ENCODE peak calls at places on chromosome 22, in four cellular contexts. S, A, U and Q are unnamed samples.

GRCh38 chr22:36569999-36570398 is 41.0 kb upstream of the EIF3D start:
- DNase-seq in A (no peak), U (no peak), S (no peak), Q (no peak)

GRCh38 chr22:24134090-24134846 is 47.0 kb upstream of the SUSD2 start:
- DNase-seq in A (peak; percentile 44), S (peak; percentile 17), U (no peak), Q (peak; percentile 50)

GRCh38 chr22:43000441-43001175 is 14.3 kb downstream of the PACSIN2 start:
- DNase-seq in S (peak; percentile 13), U (no peak), A (no peak), Q (no peak)

GRCh38 chr22:30890689-30891442 is 77.7 kb downstream of the MORC2 start:
- DNase-seq in S (no peak), A (no peak), U (no peak), Q (no peak)

GRCh38 chr22:17576475-17576874 is 13.2 kb downstream of the SLC25A18 start:
- DNase-seq in A (no peak), U (no peak), S (no peak), Q (no peak)

GRCh38 chr22:25711491-25711890 is 30.5 kb upstream of the MYO18B start:
- DNase-seq in S (no peak), A (no peak), U (no peak), Q (no peak)

GRCh38 chr22:37552560-37553163 is 7.6 kb upstream of the CDC42EP1 start:
- DNase-seq in A (no peak), S (no peak), U (no peak), Q (no peak)

GRCh38 chr22:38706101-38706884 is 549 bp downstream of the GTPBP1 start:
- DNase-seq in A (no peak), U (no peak), S (peak; percentile 27), Q (peak; percentile 18)

GRCh38 chr22:49415219-49415951 is 412.3 kb downstream of the BRD1 start:
- DNase-seq in S (no peak), A (no peak), U (no peak), Q (no peak)

GRCh38 chr22:26967282-26967681 is 309.9 kb downstream of the MIAT start:
- DNase-seq in S (no peak), U (no peak), A (no peak), Q (no peak)

GRCh38 chr22:31881867-31882266 is 62.5 kb upstream of the YWHAH start:
- DNase-seq in U (no peak), S (no peak), A (no peak), Q (no peak)

GRCh38 chr22:44025171-44026065 is 1.3 kb downstream of the PARVB start:
- DNase-seq in U (no peak), S (no peak), A (no peak), Q (no peak)

GRCh38 chr22:35299217-35299716 is 427 bp upstream of the TOM1 start:
- DNase-seq in U (no peak), S (no peak), A (peak; percentile 38), Q (no peak)

GRCh38 chr22:30542811-30543188 is 3.7 kb downstream of the SEC14L6 start:
- DNase-seq in A (no peak), S (no peak), U (no peak), Q (peak; percentile 11)

GRCh38 chr22:50319503-50319951 is 7.3 kb downstream of the DENND6B start:
- DNase-seq in S (no peak), A (no peak), U (no peak), Q (no peak)

GRCh38 chr22:27115816-27116256 is 458.4 kb downstream of the MIAT start:
- DNase-seq in U (no peak), A (no peak), S (no peak), Q (no peak)

GRCh38 chr22:50030315-50031188 is 18.0 kb upstream of the IL17REL start:
- DNase-seq in S (peak; percentile 79), A (peak; percentile 76), U (peak; percentile 65), Q (peak; percentile 49)

GRCh38 chr22:43260818-43261217 is 73.9 kb upstream of the TTLL12 start:
- DNase-seq in S (no peak), A (no peak), U (no peak), Q (no peak)

GRCh38 chr22:45572444-45572843 is 69.8 kb downstream of the FBLN1 start:
- DNase-seq in A (no peak), U (no peak), S (no peak), Q (no peak)

GRCh38 chr22:46150615-46151423 is 493 bp downstream of the PPARA start:
- DNase-seq in A (peak; percentile 25), U (no peak), S (peak; percentile 54), Q (no peak)

GRCh38 chr22:48531721-48532435 is 1295.8 kb downstream of the BRD1 start:
- DNase-seq in U (no peak), A (no peak), S (no peak), Q (peak; percentile 9)

GRCh38 chr22:49238181-49239141 is 589.2 kb downstream of the BRD1 start:
- DNase-seq in S (no peak), A (no peak), U (no peak), Q (no peak)

GRCh38 chr22:22420580-22420979 is 88.0 kb downstream of the ZNF280B start:
- DNase-seq in U (no peak), S (no peak), A (no peak), Q (no peak)